ENCODE peak calls at places on chromosomes 1 and 21, in six cellular contexts. H is cerebellar cortex; G is ovary; C is CD4-positive, alpha-beta memory T cell; J is COR-L47; T is left ventricle myocardium inferior. W is an unnamed sample.

GRCh38 chr1:110879758-110880606 is 7.0 kb downstream of the CD53 start:
- DNase-seq in C (peak), T (no peak), G (no peak), J (no peak), H (no peak), W (no peak)

GRCh38 chr1:245059806-245060424 is 94.9 kb upstream of the KIF26B start:
- DNase-seq in T (no peak), J (no peak), G (no peak), H (peak), C (no peak), W (no peak)

GRCh38 chr21:25639922-25640670 is 1.0 kb downstream of the JAM2 start:
- DNase-seq in G (peak), J (peak), T (peak), H (no peak), C (peak), W (peak)

GRCh38 chr1:174265273-174265672 is 106.0 kb downstream of the RABGAP1L start:
- DNase-seq in C (no peak), H (no peak), J (no peak), T (no peak), G (no peak), W (no peak)

GRCh38 chr1:169590932-169591331 is 4.7 kb upstream of the F5 start:
- DNase-seq in G (no peak), C (no peak), J (no peak), H (no peak), T (no peak), W (no peak)

GRCh38 chr1:203673550-203674411 is 47.1 kb downstream of the ATP2B4 start:
- DNase-seq in H (peak), J (no peak), C (peak), G (peak), T (peak), W (peak)

GRCh38 chr1:55131801-55132200 is 83.4 kb downstream of the USP24 start:
- DNase-seq in T (no peak), G (no peak), J (no peak), C (no peak), H (no peak), W (no peak)

GRCh38 chr1:75559800-75560199 is 51.1 kb downstream of the SLC44A5 start:
- DNase-seq in H (no peak), J (no peak), C (no peak), T (no peak), G (no peak), W (no peak)

GRCh38 chr1:171251042-171251740 is 2.9 kb downstream of the FMO1 start:
- DNase-seq in J (peak), C (peak), G (peak), T (no peak), H (no peak), W (no peak)

GRCh38 chr1:99456536-99456935 is 189.4 kb upstream of the PALMD start:
- DNase-seq in G (no peak), J (no peak), H (peak), T (no peak), C (no peak), W (no peak)

W was measured in CD4-positive, CD25-positive, alpha-beta regulatory T cell.